ENCODE peak calls at places on chromosomes 5 and 9, in five cellular contexts. S is NCI-H345; C is stimulated activated CD4-positive, alpha-beta T cell treated with anti-CD3 and anti-CD28 coated beads, Interleukin-12 subunit alpha, Interleukin-12 subunit beta, amount 100 ng/mL, for 4 hours; V is CD4-positive, CD25-positive, alpha-beta regulatory T cell; E is ACHN. I is an unnamed sample.

GRCh38 chr5:180920710-180921109 is 21.8 kb downstream of the BTNL8 start:
- DNase-seq in S (no peak), C (no peak), V (no peak), E (no peak), I (no peak)

GRCh38 chr5:171520300-171521170 is 101.1 kb downstream of the FGF18 start:
- DNase-seq in S (no peak), C (no peak), V (no peak), E (no peak), I (no peak)

GRCh38 chr9:103041961-103042360 is 46.8 kb downstream of the CYLC2 start:
- DNase-seq in S (no peak), C (no peak), V (no peak), E (no peak), I (no peak)

GRCh38 chr5:104018299-104018698 is 455.7 kb upstream of the NUDT12 start:
- DNase-seq in S (no peak), C (no peak), V (no peak), E (no peak), I (no peak)

GRCh38 chr5:143618146-143618545 is 193.8 kb upstream of the HMHB1 start:
- DNase-seq in S (no peak), C (no peak), V (no peak), E (no peak), I (no peak)

GRCh38 chr9:129336601-129337286 is 158.7 kb upstream of the IER5L start:
- DNase-seq in S (no peak), C (peak; percentile 27), V (peak; percentile 21), E (no peak), I (peak; percentile 10)

GRCh38 chr5:24923400-24923799 is 278.6 kb upstream of the CDH10 start:
- DNase-seq in S (no peak), C (no peak), V (no peak), E (no peak), I (no peak)

GRCh38 chr5:66989286-66989685 is 207.3 kb downstream of the CD180 start:
- DNase-seq in S (no peak), C (no peak), V (no peak), E (peak; percentile 84), I (no peak)

GRCh38 chr9:105608685-105609598 is 51.0 kb downstream of the FKTN start:
- DNase-seq in S (peak; percentile 67), C (no peak), V (peak; percentile 38), E (peak; percentile 59), I (peak; percentile 30)

GRCh38 chr5:14299666-14300065 is 156.5 kb downstream of the TRIO start:
- DNase-seq in S (no peak), C (no peak), V (no peak), E (no peak), I (no peak)

GRCh38 chr5:35478856-35479682 is 138.6 kb upstream of the SPEF2 start:
- DNase-seq in S (no peak), C (no peak), V (peak; percentile 22), E (peak; percentile 64), I (peak; percentile 37)

GRCh38 chr5:171673328-171673727 is 112.3 kb upstream of the SMIM23 start:
- DNase-seq in S (peak; percentile 8), C (no peak), V (no peak), E (no peak), I (no peak)

GRCh38 chr5:138927979-138928378 is 52.8 kb upstream of the LRRTM2 start:
- DNase-seq in S (no peak), C (no peak), V (no peak), E (peak; percentile 16), I (no peak)

GRCh38 chr9:68775003-68775730 is 70.1 kb downstream of the PIP5K1B start:
- DNase-seq in S (no peak), C (no peak), V (no peak), E (peak; percentile 14), I (no peak)

GRCh38 chr9:108565651-108566378 is 290.0 kb downstream of the ACTL7B start:
- DNase-seq in S (peak; percentile 85), C (no peak), V (no peak), E (peak; percentile 77), I (no peak)

GRCh38 chr9:131140550-131140949 is 15.2 kb downstream of the NUP214 start:
- DNase-seq in S (no peak), C (no peak), V (no peak), E (no peak), I (no peak)

GRCh38 chr9:38277601-38278200 is 114.8 kb upstream of the ALDH1B1 start:
- DNase-seq in S (no peak), C (no peak), V (no peak), E (no peak), I (no peak)

GRCh38 chr5:158235159-158235547 is 376.2 kb upstream of the CLINT1 start:
- DNase-seq in S (no peak), C (no peak), V (no peak), E (no peak), I (no peak)

GRCh38 chr9:17425379-17425778 is 153.5 kb upstream of the SH3GL2 start:
- DNase-seq in S (no peak), C (no peak), V (no peak), E (no peak), I (no peak)

GRCh38 chr9:134624119-134624826 is 17.3 kb upstream of the COL5A1 start:
- DNase-seq in S (no peak), C (no peak), V (no peak), E (no peak), I (no peak)

GRCh38 chr9:101495810-101496209 is 37.8 kb upstream of the RNF20 start:
- DNase-seq in S (no peak), C (no peak), V (no peak), E (no peak), I (no peak)

GRCh38 chr5:179293276-179293675 is 52.0 kb downstream of the ADAMTS2 start:
- DNase-seq in S (no peak), C (no peak), V (no peak), E (no peak), I (no peak)

GRCh38 chr5:104800440-104801048 is 1238.0 kb upstream of the NUDT12 start:
- DNase-seq in S (no peak), C (no peak), V (no peak), E (peak; percentile 6), I (no peak)

GRCh38 chr5:20680718-20681302 is 692.8 kb upstream of the CDH18 start:
- DNase-seq in S (no peak), C (no peak), V (no peak), E (no peak), I (no peak)

GRCh38 chr5:1288439-1289335 is 6.2 kb downstream of the TERT start:
- DNase-seq in S (no peak), C (no peak), V (no peak), E (no peak), I (no peak)

GRCh38 chr5:83450183-83450839 is 21.2 kb upstream of the VCAN start:
- DNase-seq in S (no peak), C (no peak), V (no peak), E (no peak), I (no peak)

GRCh38 chr5:145687943-145688342 is 147.2 kb downstream of the PRELID2 start:
- DNase-seq in S (no peak), C (no peak), V (no peak), E (no peak), I (no peak)

GRCh38 chr5:163658702-163659567 is 153.5 kb downstream of the MAT2B start:
- DNase-seq in S (no peak), C (no peak), V (no peak), E (no peak), I (no peak)

GRCh38 chr5:156500755-156501154 is 173.8 kb downstream of the SGCD start:
- DNase-seq in S (no peak), C (no peak), V (no peak), E (no peak), I (no peak)

I was measured in immature natural killer cell.